ENCODE peak calls at places on chromosomes 3 and 15, in five cellular contexts. One of them, this sample, is unnamed.

GRCh38 chr3:103499132-103499885 is 1064.5 kb downstream of the ZPLD1 start:
- DNase-seq in neural crest cell: no peak
- DNase-seq in endodermal cell: no peak
- DNase-seq in lung: no peak
- DNase-seq in fibroblast of the aortic adventitia: no peak
- DNase-seq in this sample: no peak

GRCh38 chr3:171458056-171458856 is 1.9 kb downstream of the TNIK start:
- DNase-seq in neural crest cell: peak
- DNase-seq in fibroblast of the aortic adventitia: peak
- DNase-seq in endodermal cell: peak
- DNase-seq in lung: no peak
- DNase-seq in this sample: no peak

GRCh38 chr3:37707428-37708372 is 154.0 kb upstream of the CTDSPL start:
- DNase-seq in endodermal cell: no peak
- DNase-seq in neural crest cell: no peak
- DNase-seq in fibroblast of the aortic adventitia: no peak
- DNase-seq in lung: no peak
- DNase-seq in this sample: no peak

GRCh38 chr3:40911264-40911663 is 288.0 kb upstream of the CTNNB1 start:
- DNase-seq in endodermal cell: no peak
- DNase-seq in fibroblast of the aortic adventitia: no peak
- DNase-seq in neural crest cell: no peak
- DNase-seq in lung: no peak
- DNase-seq in this sample: no peak

GRCh38 chr15:42461261-42461660 is 29.7 kb downstream of the ZNF106 start:
- DNase-seq in endodermal cell: no peak
- DNase-seq in neural crest cell: no peak
- DNase-seq in fibroblast of the aortic adventitia: no peak
- DNase-seq in lung: no peak
- DNase-seq in this sample: no peak

GRCh38 chr3:115616461-115616860 is 6.8 kb upstream of the GAP43 start:
- DNase-seq in neural crest cell: no peak
- DNase-seq in endodermal cell: no peak
- DNase-seq in lung: no peak
- DNase-seq in fibroblast of the aortic adventitia: no peak
- DNase-seq in this sample: no peak

GRCh38 chr15:29040367-29040745 is 154.6 kb downstream of the APBA2 start:
- DNase-seq in fibroblast of the aortic adventitia: peak
- DNase-seq in neural crest cell: no peak
- DNase-seq in endodermal cell: no peak
- DNase-seq in lung: no peak
- DNase-seq in this sample: peak

GRCh38 chr3:29465836-29466235 is 185.0 kb downstream of the RBMS3 start:
- DNase-seq in endodermal cell: no peak
- DNase-seq in fibroblast of the aortic adventitia: peak
- DNase-seq in neural crest cell: no peak
- DNase-seq in lung: no peak
- DNase-seq in this sample: peak

GRCh38 chr15:86445750-86446149 is 366.1 kb downstream of the AGBL1 start:
- DNase-seq in endodermal cell: no peak
- DNase-seq in neural crest cell: no peak
- DNase-seq in fibroblast of the aortic adventitia: no peak
- DNase-seq in lung: no peak
- DNase-seq in this sample: no peak

GRCh38 chr3:11221818-11222217 is 50.4 kb upstream of the ATG7 start:
- DNase-seq in fibroblast of the aortic adventitia: no peak
- DNase-seq in lung: no peak
- DNase-seq in endodermal cell: no peak
- DNase-seq in neural crest cell: no peak
- DNase-seq in this sample: no peak
- TF ChIP-seq CTCF in fibroblast of the aortic adventitia: peak
- TF ChIP-seq CTCF in lung: no peak
- TF ChIP-seq CTCF in endodermal cell: no peak
- TF ChIP-seq CTCF in neural crest cell: no peak
- TF ChIP-seq CTCF in this sample: peak

GRCh38 chr3:50660386-50660785 is 14.3 kb upstream of the DOCK3 start:
- DNase-seq in neural crest cell: no peak
- DNase-seq in fibroblast of the aortic adventitia: no peak
- DNase-seq in lung: no peak
- DNase-seq in endodermal cell: no peak
- DNase-seq in this sample: no peak
- TF ChIP-seq CTCF in neural crest cell: no peak
- TF ChIP-seq CTCF in fibroblast of the aortic adventitia: no peak
- TF ChIP-seq CTCF in lung: no peak
- TF ChIP-seq CTCF in endodermal cell: peak
- TF ChIP-seq CTCF in this sample: no peak

DNA sequence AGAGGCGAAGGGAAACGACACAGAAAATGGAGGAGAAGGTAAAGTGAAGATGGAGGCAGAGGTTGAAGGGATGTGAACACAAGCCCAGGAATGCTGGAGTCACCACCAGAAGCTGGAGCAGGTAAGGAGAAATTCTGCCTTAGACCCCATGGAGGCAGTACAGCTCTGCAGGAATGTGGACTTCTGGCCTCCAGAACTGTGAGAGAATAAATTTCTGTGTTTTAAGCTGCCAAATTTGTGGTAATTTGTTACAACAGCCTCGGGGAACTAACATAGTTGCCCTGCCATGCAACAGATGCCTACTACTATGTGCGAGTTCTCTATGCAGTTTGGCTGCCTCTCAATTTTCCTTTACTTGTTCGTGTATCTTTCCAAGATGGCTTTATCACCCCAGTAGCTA is 394.1 kb downstream of the TUSC7 start:
- DNase-seq in lung: no peak
- DNase-seq in neural crest cell: no peak
- DNase-seq in fibroblast of the aortic adventitia: no peak
- DNase-seq in endodermal cell: no peak
- DNase-seq in this sample: no peak
- TF ChIP-seq CTCF in lung: no peak
- TF ChIP-seq CTCF in neural crest cell: peak
- TF ChIP-seq CTCF in fibroblast of the aortic adventitia: no peak
- TF ChIP-seq CTCF in endodermal cell: peak
- TF ChIP-seq CTCF in this sample: no peak

DNA sequence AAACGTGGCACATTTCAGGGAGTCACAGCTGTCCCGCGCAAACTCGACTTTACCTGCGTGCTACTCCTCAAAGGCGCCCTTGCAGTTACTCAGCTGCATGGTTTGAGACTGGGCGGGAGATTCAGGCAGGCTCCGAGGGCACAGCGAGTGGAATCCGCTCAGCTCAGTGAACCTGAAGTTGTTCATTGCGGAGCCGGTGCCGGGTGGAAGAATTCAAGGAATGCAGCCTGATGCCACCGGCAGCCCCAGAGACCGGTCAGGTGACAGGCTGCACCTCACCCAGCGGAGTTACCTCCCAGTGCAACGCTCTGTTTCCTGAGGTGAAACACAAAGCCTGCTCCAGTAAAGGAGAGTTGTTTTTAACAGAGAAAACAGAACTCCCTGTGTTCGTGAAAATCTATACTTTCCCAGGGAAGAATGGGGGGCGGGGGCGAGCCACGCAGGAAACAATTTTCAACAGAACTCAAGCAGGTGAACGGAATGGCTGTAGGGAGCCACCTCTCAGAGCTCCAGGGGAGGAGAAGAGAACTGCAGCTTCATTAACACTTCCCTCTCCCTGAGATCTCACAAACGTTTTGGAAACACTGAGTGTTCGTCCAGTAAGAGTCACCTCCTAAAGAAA is 3.8 kb downstream of the VEPH1 start:
- DNase-seq in lung: peak
- DNase-seq in neural crest cell: peak
- DNase-seq in endodermal cell: peak
- DNase-seq in fibroblast of the aortic adventitia: no peak
- DNase-seq in this sample: no peak
- TF ChIP-seq CTCF in lung: no peak
- TF ChIP-seq CTCF in neural crest cell: peak
- TF ChIP-seq CTCF in endodermal cell: peak
- TF ChIP-seq CTCF in fibroblast of the aortic adventitia: peak
- TF ChIP-seq CTCF in this sample: no peak

GRCh38 chr3:5021571-5022092 is 42.4 kb downstream of the BHLHE40 start:
- DNase-seq in lung: no peak
- DNase-seq in fibroblast of the aortic adventitia: peak
- DNase-seq in neural crest cell: no peak
- DNase-seq in endodermal cell: no peak
- DNase-seq in this sample: no peak
- TF ChIP-seq CTCF in lung: no peak
- TF ChIP-seq CTCF in fibroblast of the aortic adventitia: no peak
- TF ChIP-seq CTCF in neural crest cell: no peak
- TF ChIP-seq CTCF in endodermal cell: no peak
- TF ChIP-seq CTCF in this sample: no peak

DNA sequence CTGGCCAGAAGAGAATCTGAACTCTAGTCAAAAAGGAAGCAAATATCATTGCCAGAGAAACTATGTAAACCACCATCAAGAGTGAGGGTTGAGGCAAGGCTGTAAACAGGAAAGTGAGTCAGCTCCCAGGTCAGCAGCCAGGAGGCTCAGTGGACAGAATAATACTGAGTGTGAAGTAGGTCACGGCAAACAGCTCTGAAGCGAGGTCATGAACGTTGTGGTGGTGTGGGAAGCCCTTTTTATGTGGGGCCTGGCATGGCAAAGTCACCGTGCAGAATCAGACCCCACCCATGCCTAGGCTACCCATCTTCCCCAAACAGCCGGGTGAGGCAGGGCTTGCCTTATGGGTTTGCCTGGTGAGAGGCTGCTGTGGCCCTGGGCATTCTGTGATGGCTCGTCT is 43.9 kb downstream of the THBS1 start:
- DNase-seq in neural crest cell: no peak
- DNase-seq in fibroblast of the aortic adventitia: peak
- DNase-seq in endodermal cell: no peak
- DNase-seq in lung: no peak
- DNase-seq in this sample: peak
- TF ChIP-seq CTCF in neural crest cell: no peak
- TF ChIP-seq CTCF in fibroblast of the aortic adventitia: peak
- TF ChIP-seq CTCF in endodermal cell: no peak
- TF ChIP-seq CTCF in lung: no peak
- TF ChIP-seq CTCF in this sample: no peak

GRCh38 chr3:178767558-178767957 is 231.3 kb downstream of the KCNMB2 start:
- DNase-seq in lung: no peak
- DNase-seq in fibroblast of the aortic adventitia: no peak
- DNase-seq in neural crest cell: no peak
- DNase-seq in endodermal cell: no peak
- DNase-seq in this sample: no peak

GRCh38 chr3:178772746-178773145 is 236.5 kb downstream of the KCNMB2 start:
- DNase-seq in lung: no peak
- DNase-seq in fibroblast of the aortic adventitia: no peak
- DNase-seq in endodermal cell: no peak
- DNase-seq in neural crest cell: no peak
- DNase-seq in this sample: no peak

GRCh38 chr3:178771511-178771910 is 235.3 kb downstream of the KCNMB2 start:
- DNase-seq in endodermal cell: no peak
- DNase-seq in lung: no peak
- DNase-seq in neural crest cell: no peak
- DNase-seq in fibroblast of the aortic adventitia: no peak
- DNase-seq in this sample: no peak

GRCh38 chr3:178765472-178765871 is 229.2 kb downstream of the KCNMB2 start:
- DNase-seq in neural crest cell: no peak
- DNase-seq in fibroblast of the aortic adventitia: no peak
- DNase-seq in lung: no peak
- DNase-seq in endodermal cell: no peak
- DNase-seq in this sample: no peak

GRCh38 chr3:178768072-178768864 is 232.0 kb downstream of the KCNMB2 start:
- DNase-seq in neural crest cell: no peak
- DNase-seq in fibroblast of the aortic adventitia: no peak
- DNase-seq in lung: no peak
- DNase-seq in endodermal cell: no peak
- DNase-seq in this sample: no peak
- TF ChIP-seq CTCF in neural crest cell: no peak
- TF ChIP-seq CTCF in fibroblast of the aortic adventitia: no peak
- TF ChIP-seq CTCF in lung: no peak
- TF ChIP-seq CTCF in endodermal cell: no peak
- TF ChIP-seq CTCF in this sample: no peak

This sample was measured in fibroblast of villous mesenchyme.